ENCODE peak calls at places on chromosomes 3 and 15, in seven cellular contexts. One of them, this sample, is unnamed.

GRCh38 chr15:66170716-66171115 is 82.8 kb downstream of the MEGF11 start:
- DNase-seq in RPMI8226: no peak
- DNase-seq in left lung: no peak
- DNase-seq in effector memory CD8-positive, alpha-beta T cell: no peak
- DNase-seq in NCI-H748 treated with DMSO at 0.1 percent for 48 hours: no peak
- DNase-seq in kidney glomerular epithelial cell: no peak
- DNase-seq in NCI-H460: no peak
- DNase-seq in this sample: peak; percentile 53

GRCh38 chr3:160810360-160810759 is 54.3 kb downstream of the PPM1L start:
- DNase-seq in RPMI8226: peak; percentile 13
- DNase-seq in left lung: no peak
- DNase-seq in effector memory CD8-positive, alpha-beta T cell: no peak
- DNase-seq in NCI-H748 treated with DMSO at 0.1 percent for 48 hours: no peak
- DNase-seq in kidney glomerular epithelial cell: no peak
- DNase-seq in NCI-H460: no peak
- DNase-seq in this sample: no peak

GRCh38 chr3:19885468-19885867 is 48.5 kb downstream of the EFHB start:
- DNase-seq in RPMI8226: peak; percentile 26
- DNase-seq in left lung: no peak
- DNase-seq in effector memory CD8-positive, alpha-beta T cell: no peak
- DNase-seq in NCI-H748 treated with DMSO at 0.1 percent for 48 hours: peak; percentile 2
- DNase-seq in kidney glomerular epithelial cell: peak; percentile 28
- DNase-seq in NCI-H460: peak; percentile 30
- DNase-seq in this sample: no peak

GRCh38 chr3:52244061-52244628 is 1.4 kb upstream of the PPM1M start:
- DNase-seq in RPMI8226: no peak
- DNase-seq in left lung: peak; percentile 68
- DNase-seq in effector memory CD8-positive, alpha-beta T cell: no peak
- DNase-seq in NCI-H748 treated with DMSO at 0.1 percent for 48 hours: no peak
- DNase-seq in kidney glomerular epithelial cell: no peak
- DNase-seq in NCI-H460: no peak
- DNase-seq in this sample: peak; percentile 85

GRCh38 chr3:36244728-36245127 is 135.6 kb upstream of the STAC start:
- DNase-seq in RPMI8226: no peak
- DNase-seq in left lung: no peak
- DNase-seq in effector memory CD8-positive, alpha-beta T cell: no peak
- DNase-seq in NCI-H748 treated with DMSO at 0.1 percent for 48 hours: no peak
- DNase-seq in kidney glomerular epithelial cell: peak; percentile 59
- DNase-seq in NCI-H460: no peak
- DNase-seq in this sample: no peak

GRCh38 chr3:197398301-197398878 is 100.0 kb upstream of the DLG1 start:
- DNase-seq in RPMI8226: no peak
- DNase-seq in left lung: no peak
- DNase-seq in effector memory CD8-positive, alpha-beta T cell: no peak
- DNase-seq in NCI-H748 treated with DMSO at 0.1 percent for 48 hours: no peak
- DNase-seq in kidney glomerular epithelial cell: no peak
- DNase-seq in NCI-H460: no peak
- DNase-seq in this sample: no peak

GRCh38 chr15:25465835-25466234 is 27.0 kb upstream of the UBE3A start:
- DNase-seq in RPMI8226: peak; percentile 59
- DNase-seq in left lung: peak; percentile 75
- DNase-seq in effector memory CD8-positive, alpha-beta T cell: no peak
- DNase-seq in NCI-H748 treated with DMSO at 0.1 percent for 48 hours: no peak
- DNase-seq in kidney glomerular epithelial cell: no peak
- DNase-seq in NCI-H460: no peak
- DNase-seq in this sample: no peak

GRCh38 chr3:148146947-148147346 is 550.8 kb upstream of the AGTR1 start:
- DNase-seq in RPMI8226: no peak
- DNase-seq in left lung: no peak
- DNase-seq in effector memory CD8-positive, alpha-beta T cell: no peak
- DNase-seq in NCI-H748 treated with DMSO at 0.1 percent for 48 hours: no peak
- DNase-seq in kidney glomerular epithelial cell: peak; percentile 8
- DNase-seq in NCI-H460: no peak
- DNase-seq in this sample: no peak

GRCh38 chr15:39142500-39142899 is 438.4 kb upstream of the THBS1 start:
- DNase-seq in RPMI8226: no peak
- DNase-seq in left lung: no peak
- DNase-seq in effector memory CD8-positive, alpha-beta T cell: no peak
- DNase-seq in NCI-H748 treated with DMSO at 0.1 percent for 48 hours: no peak
- DNase-seq in kidney glomerular epithelial cell: no peak
- DNase-seq in NCI-H460: no peak
- DNase-seq in this sample: no peak

GRCh38 chr15:52256930-52257733 is 38.5 kb downstream of the MYO5C start:
- DNase-seq in RPMI8226: peak; percentile 79
- DNase-seq in left lung: no peak
- DNase-seq in effector memory CD8-positive, alpha-beta T cell: no peak
- DNase-seq in NCI-H748 treated with DMSO at 0.1 percent for 48 hours: no peak
- DNase-seq in kidney glomerular epithelial cell: no peak
- DNase-seq in NCI-H460: no peak
- DNase-seq in this sample: no peak

GRCh38 chr15:26087395-26087794 is 224.3 kb upstream of the ATP10A start:
- DNase-seq in RPMI8226: no peak
- DNase-seq in left lung: no peak
- DNase-seq in effector memory CD8-positive, alpha-beta T cell: no peak
- DNase-seq in NCI-H748 treated with DMSO at 0.1 percent for 48 hours: no peak
- DNase-seq in kidney glomerular epithelial cell: peak; percentile 21
- DNase-seq in NCI-H460: no peak
- DNase-seq in this sample: no peak

GRCh38 chr3:173793963-173794362 is 396.4 kb downstream of the NLGN1 start:
- DNase-seq in RPMI8226: no peak
- DNase-seq in left lung: no peak
- DNase-seq in effector memory CD8-positive, alpha-beta T cell: no peak
- DNase-seq in NCI-H748 treated with DMSO at 0.1 percent for 48 hours: no peak
- DNase-seq in kidney glomerular epithelial cell: no peak
- DNase-seq in NCI-H460: no peak
- DNase-seq in this sample: no peak

GRCh38 chr3:153159771-153160397 is 2.1 kb upstream of the RAP2B start:
- DNase-seq in RPMI8226: no peak
- DNase-seq in left lung: no peak
- DNase-seq in effector memory CD8-positive, alpha-beta T cell: no peak
- DNase-seq in NCI-H748 treated with DMSO at 0.1 percent for 48 hours: no peak
- DNase-seq in kidney glomerular epithelial cell: no peak
- DNase-seq in NCI-H460: no peak
- DNase-seq in this sample: peak; percentile 81

GRCh38 chr15:58957101-58957973 is 23.9 kb upstream of the SLTM start:
- DNase-seq in RPMI8226: peak; percentile 94
- DNase-seq in left lung: no peak
- DNase-seq in effector memory CD8-positive, alpha-beta T cell: peak; percentile 70
- DNase-seq in NCI-H748 treated with DMSO at 0.1 percent for 48 hours: peak; percentile 35
- DNase-seq in kidney glomerular epithelial cell: peak; percentile 43
- DNase-seq in NCI-H460: peak; percentile 72
- DNase-seq in this sample: no peak

GRCh38 chr3:16456784-16457415 is 56.6 kb downstream of the RFTN1 start:
- DNase-seq in RPMI8226: no peak
- DNase-seq in left lung: peak; percentile 57
- DNase-seq in effector memory CD8-positive, alpha-beta T cell: no peak
- DNase-seq in NCI-H748 treated with DMSO at 0.1 percent for 48 hours: no peak
- DNase-seq in kidney glomerular epithelial cell: peak; percentile 68
- DNase-seq in NCI-H460: no peak
- DNase-seq in this sample: no peak

GRCh38 chr3:64578797-64579196 is 109.0 kb downstream of the ADAMTS9 start:
- DNase-seq in RPMI8226: no peak
- DNase-seq in left lung: no peak
- DNase-seq in effector memory CD8-positive, alpha-beta T cell: no peak
- DNase-seq in NCI-H748 treated with DMSO at 0.1 percent for 48 hours: no peak
- DNase-seq in kidney glomerular epithelial cell: no peak
- DNase-seq in NCI-H460: no peak
- DNase-seq in this sample: no peak

GRCh38 chr3:9208713-9209112 is 40.7 kb downstream of the SRGAP3 start:
- DNase-seq in RPMI8226: no peak
- DNase-seq in left lung: no peak
- DNase-seq in effector memory CD8-positive, alpha-beta T cell: no peak
- DNase-seq in NCI-H748 treated with DMSO at 0.1 percent for 48 hours: no peak
- DNase-seq in kidney glomerular epithelial cell: no peak
- DNase-seq in NCI-H460: no peak
- DNase-seq in this sample: no peak

GRCh38 chr3:126258670-126259069 is 78.3 kb upstream of the ALDH1L1 start:
- DNase-seq in RPMI8226: peak; percentile 17
- DNase-seq in left lung: no peak
- DNase-seq in effector memory CD8-positive, alpha-beta T cell: no peak
- DNase-seq in NCI-H748 treated with DMSO at 0.1 percent for 48 hours: no peak
- DNase-seq in kidney glomerular epithelial cell: no peak
- DNase-seq in NCI-H460: peak; percentile 80
- DNase-seq in this sample: no peak

GRCh38 chr3:7144696-7145308 is 283.9 kb downstream of the GRM7 start:
- DNase-seq in RPMI8226: peak; percentile 33
- DNase-seq in left lung: no peak
- DNase-seq in effector memory CD8-positive, alpha-beta T cell: no peak
- DNase-seq in NCI-H748 treated with DMSO at 0.1 percent for 48 hours: no peak
- DNase-seq in kidney glomerular epithelial cell: no peak
- DNase-seq in NCI-H460: peak; percentile 2
- DNase-seq in this sample: no peak

GRCh38 chr3:2303567-2303966 is 204.9 kb downstream of the CNTN4 start:
- DNase-seq in RPMI8226: peak; percentile 45
- DNase-seq in left lung: peak; percentile 30
- DNase-seq in effector memory CD8-positive, alpha-beta T cell: no peak
- DNase-seq in NCI-H748 treated with DMSO at 0.1 percent for 48 hours: no peak
- DNase-seq in kidney glomerular epithelial cell: peak; percentile 44
- DNase-seq in NCI-H460: peak; percentile 1
- DNase-seq in this sample: no peak

GRCh38 chr15:66196565-66196964 is 57.0 kb downstream of the MEGF11 start:
- DNase-seq in RPMI8226: no peak
- DNase-seq in left lung: no peak
- DNase-seq in effector memory CD8-positive, alpha-beta T cell: no peak
- DNase-seq in NCI-H748 treated with DMSO at 0.1 percent for 48 hours: no peak
- DNase-seq in kidney glomerular epithelial cell: peak; percentile 18
- DNase-seq in NCI-H460: no peak
- DNase-seq in this sample: no peak

GRCh38 chr15:31365032-31365654 is 38.5 kb downstream of the KLF13 start:
- DNase-seq in RPMI8226: no peak
- DNase-seq in left lung: no peak
- DNase-seq in effector memory CD8-positive, alpha-beta T cell: no peak
- DNase-seq in NCI-H748 treated with DMSO at 0.1 percent for 48 hours: no peak
- DNase-seq in kidney glomerular epithelial cell: no peak
- DNase-seq in NCI-H460: no peak
- DNase-seq in this sample: peak; percentile 74

GRCh38 chr3:39848365-39848764 is 39.0 kb downstream of the MYRIP start:
- DNase-seq in RPMI8226: no peak
- DNase-seq in left lung: no peak
- DNase-seq in effector memory CD8-positive, alpha-beta T cell: no peak
- DNase-seq in NCI-H748 treated with DMSO at 0.1 percent for 48 hours: no peak
- DNase-seq in kidney glomerular epithelial cell: no peak
- DNase-seq in NCI-H460: no peak
- DNase-seq in this sample: no peak

GRCh38 chr15:32952901-32953889 is 235.4 kb downstream of the GREM1 start:
- DNase-seq in RPMI8226: no peak
- DNase-seq in left lung: no peak
- DNase-seq in effector memory CD8-positive, alpha-beta T cell: no peak
- DNase-seq in NCI-H748 treated with DMSO at 0.1 percent for 48 hours: no peak
- DNase-seq in kidney glomerular epithelial cell: no peak
- DNase-seq in NCI-H460: no peak
- DNase-seq in this sample: no peak

GRCh38 chr3:195612075-195612800 is 28.5 kb upstream of the APOD start:
- DNase-seq in RPMI8226: no peak
- DNase-seq in left lung: no peak
- DNase-seq in effector memory CD8-positive, alpha-beta T cell: no peak
- DNase-seq in NCI-H748 treated with DMSO at 0.1 percent for 48 hours: no peak
- DNase-seq in kidney glomerular epithelial cell: no peak
- DNase-seq in NCI-H460: no peak
- DNase-seq in this sample: no peak

GRCh38 chr3:195911946-195912270 is 3.6 kb upstream of the TNK2 start:
- DNase-seq in RPMI8226: no peak
- DNase-seq in left lung: peak; percentile 31
- DNase-seq in effector memory CD8-positive, alpha-beta T cell: no peak
- DNase-seq in NCI-H748 treated with DMSO at 0.1 percent for 48 hours: no peak
- DNase-seq in kidney glomerular epithelial cell: no peak
- DNase-seq in NCI-H460: no peak
- DNase-seq in this sample: peak; percentile 57

GRCh38 chr3:49462222-49462621 is 7.8 kb upstream of the DAG1 start:
- DNase-seq in RPMI8226: no peak
- DNase-seq in left lung: no peak
- DNase-seq in effector memory CD8-positive, alpha-beta T cell: no peak
- DNase-seq in NCI-H748 treated with DMSO at 0.1 percent for 48 hours: no peak
- DNase-seq in kidney glomerular epithelial cell: peak; percentile 13
- DNase-seq in NCI-H460: no peak
- DNase-seq in this sample: no peak

GRCh38 chr15:74978503-74978902 is 16.9 kb upstream of the SCAMP5 start:
- DNase-seq in RPMI8226: peak; percentile 40
- DNase-seq in left lung: no peak
- DNase-seq in effector memory CD8-positive, alpha-beta T cell: no peak
- DNase-seq in NCI-H748 treated with DMSO at 0.1 percent for 48 hours: no peak
- DNase-seq in kidney glomerular epithelial cell: peak; percentile 32
- DNase-seq in NCI-H460: no peak
- DNase-seq in this sample: peak; percentile 46

GRCh38 chr3:121477589-121477988 is 68.2 kb downstream of the POLQ start:
- DNase-seq in RPMI8226: no peak
- DNase-seq in left lung: no peak
- DNase-seq in effector memory CD8-positive, alpha-beta T cell: no peak
- DNase-seq in NCI-H748 treated with DMSO at 0.1 percent for 48 hours: no peak
- DNase-seq in kidney glomerular epithelial cell: no peak
- DNase-seq in NCI-H460: no peak
- DNase-seq in this sample: no peak

GRCh38 chr15:62649793-62650420 is 392.6 kb upstream of the TPM1 start:
- DNase-seq in RPMI8226: no peak
- DNase-seq in left lung: peak; percentile 52
- DNase-seq in effector memory CD8-positive, alpha-beta T cell: no peak
- DNase-seq in NCI-H748 treated with DMSO at 0.1 percent for 48 hours: no peak
- DNase-seq in kidney glomerular epithelial cell: peak; percentile 89
- DNase-seq in NCI-H460: no peak
- DNase-seq in this sample: no peak

GRCh38 chr3:120425877-120426276 is 24.9 kb downstream of the FSTL1 start:
- DNase-seq in RPMI8226: no peak
- DNase-seq in left lung: no peak
- DNase-seq in effector memory CD8-positive, alpha-beta T cell: no peak
- DNase-seq in NCI-H748 treated with DMSO at 0.1 percent for 48 hours: no peak
- DNase-seq in kidney glomerular epithelial cell: peak; percentile 49
- DNase-seq in NCI-H460: no peak
- DNase-seq in this sample: no peak

GRCh38 chr3:190130037-190130436 is 9.3 kb upstream of the P3H2 start:
- DNase-seq in RPMI8226: no peak
- DNase-seq in left lung: no peak
- DNase-seq in effector memory CD8-positive, alpha-beta T cell: no peak
- DNase-seq in NCI-H748 treated with DMSO at 0.1 percent for 48 hours: no peak
- DNase-seq in kidney glomerular epithelial cell: no peak
- DNase-seq in NCI-H460: no peak
- DNase-seq in this sample: no peak

GRCh38 chr15:41966920-41967465 is 5.4 kb downstream of the EHD4 start:
- DNase-seq in RPMI8226: no peak
- DNase-seq in left lung: no peak
- DNase-seq in effector memory CD8-positive, alpha-beta T cell: no peak
- DNase-seq in NCI-H748 treated with DMSO at 0.1 percent for 48 hours: no peak
- DNase-seq in kidney glomerular epithelial cell: no peak
- DNase-seq in NCI-H460: no peak
- DNase-seq in this sample: peak; percentile 62

GRCh38 chr15:28112962-28113361 is 13.8 kb upstream of the OCA2 start:
- DNase-seq in RPMI8226: no peak
- DNase-seq in left lung: no peak
- DNase-seq in effector memory CD8-positive, alpha-beta T cell: no peak
- DNase-seq in NCI-H748 treated with DMSO at 0.1 percent for 48 hours: no peak
- DNase-seq in kidney glomerular epithelial cell: no peak
- DNase-seq in NCI-H460: no peak
- DNase-seq in this sample: peak; percentile 57

GRCh38 chr3:101120039-101120438 is 126.8 kb upstream of the ABI3BP start:
- DNase-seq in RPMI8226: no peak
- DNase-seq in left lung: no peak
- DNase-seq in effector memory CD8-positive, alpha-beta T cell: no peak
- DNase-seq in NCI-H748 treated with DMSO at 0.1 percent for 48 hours: no peak
- DNase-seq in kidney glomerular epithelial cell: no peak
- DNase-seq in NCI-H460: no peak
- DNase-seq in this sample: no peak

GRCh38 chr15:74127954-74128784 is 2.2 kb upstream of the ISLR2 start:
- DNase-seq in RPMI8226: no peak
- DNase-seq in left lung: no peak
- DNase-seq in effector memory CD8-positive, alpha-beta T cell: no peak
- DNase-seq in NCI-H748 treated with DMSO at 0.1 percent for 48 hours: peak; percentile 25
- DNase-seq in kidney glomerular epithelial cell: no peak
- DNase-seq in NCI-H460: no peak
- DNase-seq in this sample: peak; percentile 72

GRCh38 chr3:111339017-111339416 is 203.0 kb upstream of the CD96 start:
- DNase-seq in RPMI8226: no peak
- DNase-seq in left lung: no peak
- DNase-seq in effector memory CD8-positive, alpha-beta T cell: no peak
- DNase-seq in NCI-H748 treated with DMSO at 0.1 percent for 48 hours: no peak
- DNase-seq in kidney glomerular epithelial cell: no peak
- DNase-seq in NCI-H460: no peak
- DNase-seq in this sample: no peak

GRCh38 chr3:64488938-64489337 is 198.9 kb downstream of the ADAMTS9 start:
- DNase-seq in RPMI8226: no peak
- DNase-seq in left lung: no peak
- DNase-seq in effector memory CD8-positive, alpha-beta T cell: no peak
- DNase-seq in NCI-H748 treated with DMSO at 0.1 percent for 48 hours: no peak
- DNase-seq in kidney glomerular epithelial cell: no peak
- DNase-seq in NCI-H460: no peak
- DNase-seq in this sample: no peak